ENCODE peak calls at places on chromosomes 11 and 22, in nine cellular contexts. One of them, this sample, is unnamed. For H3K27me3, H3K9me3 and H3K4me1, the result is how much of the 10 kb centered on the place peaks cover.

GRCh38 chr11:76604081-76604601 is 66.4 kb downstream of the LRRC32 start:
- DNase-seq in CD8-positive, alpha-beta T cell: peak
- DNase-seq in left lung: no peak
- DNase-seq in keratinocyte: no peak
- DNase-seq in CD8-positive, alpha-beta memory T cell: no peak
- DNase-seq in H1: peak
- DNase-seq in aorta: peak
- DNase-seq in neural progenitor cell: no peak
- DNase-seq in HepG2: no peak
- DNase-seq in this sample: no peak

GRCh38 chr11:123707606-123708205 is 33.8 kb downstream of the ZNF202 start:
- DNase-seq in left lung: peak
- DNase-seq in neural progenitor cell: peak
- DNase-seq in CD8-positive, alpha-beta T cell: peak
- DNase-seq in H1: peak
- DNase-seq in HepG2: peak
- DNase-seq in CD8-positive, alpha-beta memory T cell: peak
- DNase-seq in aorta: no peak
- DNase-seq in keratinocyte: peak
- DNase-seq in this sample: no peak

GRCh38 chr11:64233913-64234839 is at the start of gene VEGFB:
- DNase-seq in HepG2: no peak
- DNase-seq in keratinocyte: no peak
- DNase-seq in H1: peak
- DNase-seq in CD8-positive, alpha-beta T cell: peak
- DNase-seq in aorta: peak
- DNase-seq in CD8-positive, alpha-beta memory T cell: peak
- DNase-seq in neural progenitor cell: peak
- DNase-seq in left lung: peak
- DNase-seq in this sample: peak

GRCh38 chr11:1570896-1571759 is 943 bp downstream of the DUSP8 start:
- DNase-seq in CD8-positive, alpha-beta T cell: peak
- DNase-seq in aorta: peak
- DNase-seq in H1: peak
- DNase-seq in CD8-positive, alpha-beta memory T cell: peak
- DNase-seq in left lung: peak
- DNase-seq in neural progenitor cell: peak
- DNase-seq in keratinocyte: no peak
- DNase-seq in HepG2: no peak
- DNase-seq in this sample: no peak

GRCh38 chr22:26548303-26548702 is 36.0 kb upstream of the TFIP11 start:
- DNase-seq in CD8-positive, alpha-beta T cell: no peak
- DNase-seq in HepG2: no peak
- DNase-seq in neural progenitor cell: no peak
- DNase-seq in H1: no peak
- DNase-seq in aorta: no peak
- DNase-seq in keratinocyte: no peak
- DNase-seq in left lung: no peak
- DNase-seq in CD8-positive, alpha-beta memory T cell: no peak
- DNase-seq in this sample: no peak

GRCh38 chr11:112453601-112454577 is 193.2 kb upstream of the PLET1 start:
- DNase-seq in CD8-positive, alpha-beta memory T cell: peak
- DNase-seq in keratinocyte: no peak
- DNase-seq in H1: peak
- DNase-seq in CD8-positive, alpha-beta T cell: no peak
- DNase-seq in HepG2: peak
- DNase-seq in neural progenitor cell: peak
- DNase-seq in left lung: no peak
- DNase-seq in aorta: peak
- DNase-seq in this sample: peak

GRCh38 chr11:70124321-70125061 is 46.4 kb downstream of the ANO1 start:
- DNase-seq in aorta: peak
- DNase-seq in H1: no peak
- DNase-seq in neural progenitor cell: no peak
- DNase-seq in keratinocyte: no peak
- DNase-seq in HepG2: no peak
- DNase-seq in left lung: no peak
- DNase-seq in CD8-positive, alpha-beta T cell: no peak
- DNase-seq in CD8-positive, alpha-beta memory T cell: no peak
- DNase-seq in this sample: no peak

GRCh38 chr22:36728505-36728904 is 25.0 kb upstream of the CACNG2 start:
- DNase-seq in CD8-positive, alpha-beta T cell: no peak
- DNase-seq in H1: no peak
- DNase-seq in CD8-positive, alpha-beta memory T cell: no peak
- DNase-seq in neural progenitor cell: no peak
- DNase-seq in aorta: no peak
- DNase-seq in left lung: no peak
- DNase-seq in keratinocyte: no peak
- DNase-seq in HepG2: no peak
- DNase-seq in this sample: no peak

GRCh38 chr22:36331306-36331911 is 56.4 kb downstream of the MYH9 start:
- DNase-seq in CD8-positive, alpha-beta memory T cell: peak
- DNase-seq in CD8-positive, alpha-beta T cell: peak
- DNase-seq in H1: no peak
- DNase-seq in neural progenitor cell: no peak
- DNase-seq in aorta: peak
- DNase-seq in left lung: peak
- DNase-seq in keratinocyte: peak
- DNase-seq in HepG2: peak
- DNase-seq in this sample: peak

GRCh38 chr11:34583818-34584217 is 37.1 kb upstream of the EHF start:
- DNase-seq in left lung: no peak
- DNase-seq in aorta: no peak
- DNase-seq in CD8-positive, alpha-beta T cell: no peak
- DNase-seq in keratinocyte: no peak
- DNase-seq in neural progenitor cell: no peak
- DNase-seq in HepG2: no peak
- DNase-seq in CD8-positive, alpha-beta memory T cell: no peak
- DNase-seq in H1: no peak
- DNase-seq in this sample: no peak

GRCh38 chr22:45008853-45009751 is 703 bp downstream of the PHF21B start:
- DNase-seq in H1: no peak
- DNase-seq in neural progenitor cell: peak
- DNase-seq in left lung: no peak
- DNase-seq in HepG2: no peak
- DNase-seq in CD8-positive, alpha-beta memory T cell: no peak
- DNase-seq in aorta: no peak
- DNase-seq in CD8-positive, alpha-beta T cell: no peak
- DNase-seq in keratinocyte: no peak
- DNase-seq in this sample: no peak

GRCh38 chr22:45010532-45010900 is 711 bp upstream of the PHF21B start:
- DNase-seq in CD8-positive, alpha-beta T cell: no peak
- DNase-seq in neural progenitor cell: no peak
- DNase-seq in left lung: no peak
- DNase-seq in HepG2: no peak
- DNase-seq in keratinocyte: no peak
- DNase-seq in aorta: no peak
- DNase-seq in H1: no peak
- DNase-seq in CD8-positive, alpha-beta memory T cell: no peak
- DNase-seq in this sample: peak

GRCh38 chr22:45007247-45007945 is 2.4 kb downstream of the PHF21B start:
- DNase-seq in aorta: no peak
- DNase-seq in neural progenitor cell: peak
- DNase-seq in left lung: no peak
- DNase-seq in H1: peak
- DNase-seq in keratinocyte: no peak
- DNase-seq in CD8-positive, alpha-beta memory T cell: no peak
- DNase-seq in CD8-positive, alpha-beta T cell: no peak
- DNase-seq in HepG2: no peak
- DNase-seq in this sample: no peak

GRCh38 chr22:45007946-45008852 is 1.6 kb downstream of the PHF21B start:
- DNase-seq in left lung: no peak
- DNase-seq in aorta: no peak
- DNase-seq in keratinocyte: no peak
- DNase-seq in H1: peak
- DNase-seq in neural progenitor cell: peak
- DNase-seq in CD8-positive, alpha-beta T cell: no peak
- DNase-seq in CD8-positive, alpha-beta memory T cell: no peak
- DNase-seq in HepG2: no peak
- DNase-seq in this sample: no peak

GRCh38 chr22:45009881-45010531 is at the start of gene PHF21B:
- DNase-seq in CD8-positive, alpha-beta T cell: no peak
- DNase-seq in neural progenitor cell: peak
- DNase-seq in keratinocyte: no peak
- DNase-seq in H1: peak
- DNase-seq in HepG2: no peak
- DNase-seq in left lung: no peak
- DNase-seq in aorta: no peak
- DNase-seq in CD8-positive, alpha-beta memory T cell: no peak
- DNase-seq in this sample: peak
- H3K27me3 ChIP-seq in CD8-positive, alpha-beta T cell: under half
- H3K27me3 ChIP-seq in neural progenitor cell: under half
- H3K27me3 ChIP-seq in keratinocyte: half or more
- H3K27me3 ChIP-seq in H1: under half
- H3K27me3 ChIP-seq in HepG2: under half
- H3K27me3 ChIP-seq in left lung: half or more
- H3K27me3 ChIP-seq in aorta: under half
- H3K27me3 ChIP-seq in CD8-positive, alpha-beta memory T cell: under half
- H3K27me3 ChIP-seq in this sample: under half

GRCh38 chr22:30036656-30037055 is 43.6 kb upstream of the HORMAD2 start:
- DNase-seq in H1: no peak
- DNase-seq in aorta: no peak
- DNase-seq in left lung: no peak
- DNase-seq in CD8-positive, alpha-beta memory T cell: no peak
- DNase-seq in keratinocyte: no peak
- DNase-seq in HepG2: peak
- DNase-seq in CD8-positive, alpha-beta T cell: no peak
- DNase-seq in neural progenitor cell: no peak
- DNase-seq in this sample: peak
- H3K9me3 ChIP-seq in H1: under half
- H3K9me3 ChIP-seq in aorta: under half
- H3K9me3 ChIP-seq in left lung: under half
- H3K9me3 ChIP-seq in CD8-positive, alpha-beta memory T cell: under half
- H3K9me3 ChIP-seq in keratinocyte: under half
- H3K9me3 ChIP-seq in HepG2: under half
- H3K9me3 ChIP-seq in CD8-positive, alpha-beta T cell: under half
- H3K9me3 ChIP-seq in neural progenitor cell: under half
- H3K9me3 ChIP-seq in this sample: under half

GRCh38 chr22:39534591-39535301 is 2.2 kb upstream of the RPS19BP1 start:
- DNase-seq in neural progenitor cell: peak
- DNase-seq in CD8-positive, alpha-beta memory T cell: peak
- DNase-seq in keratinocyte: no peak
- DNase-seq in H1: peak
- DNase-seq in left lung: peak
- DNase-seq in aorta: peak
- DNase-seq in CD8-positive, alpha-beta T cell: peak
- DNase-seq in HepG2: peak
- DNase-seq in this sample: peak

GRCh38 chr22:39534092-39534506 is 1.6 kb upstream of the RPS19BP1 start:
- DNase-seq in CD8-positive, alpha-beta memory T cell: no peak
- DNase-seq in aorta: no peak
- DNase-seq in HepG2: peak
- DNase-seq in keratinocyte: no peak
- DNase-seq in CD8-positive, alpha-beta T cell: no peak
- DNase-seq in left lung: no peak
- DNase-seq in H1: no peak
- DNase-seq in neural progenitor cell: no peak
- DNase-seq in this sample: no peak

GRCh38 chr22:39530136-39530535 is 2.4 kb downstream of the RPS19BP1 start:
- DNase-seq in keratinocyte: no peak
- DNase-seq in aorta: no peak
- DNase-seq in HepG2: no peak
- DNase-seq in H1: no peak
- DNase-seq in CD8-positive, alpha-beta memory T cell: no peak
- DNase-seq in neural progenitor cell: no peak
- DNase-seq in left lung: no peak
- DNase-seq in CD8-positive, alpha-beta T cell: no peak
- DNase-seq in this sample: no peak

GRCh38 chr22:39530692-39531331 is 1.7 kb downstream of the RPS19BP1 start:
- DNase-seq in CD8-positive, alpha-beta T cell: no peak
- DNase-seq in H1: no peak
- DNase-seq in CD8-positive, alpha-beta memory T cell: peak
- DNase-seq in aorta: no peak
- DNase-seq in keratinocyte: no peak
- DNase-seq in neural progenitor cell: peak
- DNase-seq in left lung: no peak
- DNase-seq in HepG2: peak
- DNase-seq in this sample: peak

DNA sequence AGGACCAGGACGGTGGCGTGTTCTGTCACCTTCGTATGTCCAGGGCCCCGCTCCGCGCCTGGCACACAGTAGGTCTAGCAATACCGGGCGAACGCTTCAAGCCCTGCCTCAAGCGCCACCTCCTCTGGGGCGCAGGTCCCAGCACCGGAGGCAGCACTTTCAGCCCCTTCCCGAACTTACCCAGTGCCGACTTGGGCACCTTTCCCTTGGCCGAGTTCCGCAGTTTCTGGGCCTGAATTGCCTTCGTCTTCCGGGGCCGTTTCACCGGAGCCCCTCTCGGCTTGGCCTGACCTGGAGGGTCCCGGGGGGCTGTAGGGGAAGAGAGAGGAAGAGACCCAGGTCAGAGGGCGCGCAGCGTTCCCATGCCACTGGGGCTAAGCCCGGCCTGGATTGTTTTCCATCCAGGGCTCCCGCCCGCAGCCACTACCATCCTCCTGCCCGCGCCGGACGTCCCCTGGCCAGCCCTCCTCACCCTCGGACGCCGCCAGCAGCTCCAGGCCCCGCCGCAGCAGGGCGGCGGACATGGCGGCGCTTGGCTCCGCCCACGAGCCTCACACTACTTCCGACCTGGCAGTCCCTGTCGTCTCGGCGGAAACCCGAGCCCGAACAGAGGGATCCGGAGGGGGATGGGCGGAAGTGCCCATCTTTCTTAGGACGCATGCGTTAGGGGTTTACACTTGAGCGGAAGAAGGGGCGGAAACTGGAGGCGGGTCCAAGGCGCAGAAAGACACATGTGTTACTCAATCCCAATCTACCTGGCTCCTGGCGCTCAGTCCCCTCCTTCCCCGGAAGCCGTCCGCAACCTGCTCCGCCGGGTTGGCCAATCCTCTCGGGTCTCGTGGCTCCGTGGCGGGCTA is at the start of gene RPS19BP1:
- DNase-seq in aorta: peak
- DNase-seq in neural progenitor cell: peak
- DNase-seq in left lung: peak
- DNase-seq in CD8-positive, alpha-beta memory T cell: peak
- DNase-seq in CD8-positive, alpha-beta T cell: peak
- DNase-seq in keratinocyte: peak
- DNase-seq in HepG2: peak
- DNase-seq in H1: peak
- DNase-seq in this sample: peak
- H3K4me1 ChIP-seq in aorta: under half
- H3K4me1 ChIP-seq in neural progenitor cell: under half
- H3K4me1 ChIP-seq in left lung: under half
- H3K4me1 ChIP-seq in CD8-positive, alpha-beta memory T cell: half or more
- H3K4me1 ChIP-seq in CD8-positive, alpha-beta T cell: half or more
- H3K4me1 ChIP-seq in keratinocyte: under half
- H3K4me1 ChIP-seq in HepG2: half or more
- H3K4me1 ChIP-seq in H1: under half
- H3K4me1 ChIP-seq in this sample: under half

DNA sequence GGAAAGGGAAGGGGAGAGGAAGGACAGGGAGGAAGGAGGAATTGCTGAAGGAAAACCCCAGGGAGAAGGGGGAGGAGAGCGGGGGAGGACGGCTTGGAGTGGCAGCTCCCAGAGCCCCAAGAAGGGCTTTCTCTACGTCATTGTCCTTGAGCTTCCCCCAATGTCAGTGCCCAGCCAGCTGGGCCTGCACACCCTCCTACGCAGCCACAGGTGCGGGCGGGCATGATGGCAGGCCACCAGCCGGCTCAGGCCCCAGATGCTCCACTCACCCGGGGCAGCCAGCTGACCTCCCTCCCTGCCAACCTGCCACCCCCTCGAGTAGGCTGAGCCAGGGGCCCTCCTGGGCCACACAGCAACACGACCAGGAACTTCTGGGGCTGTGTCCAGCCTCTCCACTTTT is 11.2 kb downstream of the SYT7 start:
- DNase-seq in left lung: no peak
- DNase-seq in keratinocyte: no peak
- DNase-seq in neural progenitor cell: no peak
- DNase-seq in aorta: no peak
- DNase-seq in CD8-positive, alpha-beta T cell: no peak
- DNase-seq in H1: no peak
- DNase-seq in CD8-positive, alpha-beta memory T cell: no peak
- DNase-seq in HepG2: no peak
- DNase-seq in this sample: no peak
- H3K27me3 ChIP-seq in left lung: under half
- H3K27me3 ChIP-seq in keratinocyte: under half
- H3K27me3 ChIP-seq in neural progenitor cell: under half
- H3K27me3 ChIP-seq in aorta: under half
- H3K27me3 ChIP-seq in CD8-positive, alpha-beta T cell: under half
- H3K27me3 ChIP-seq in H1: under half
- H3K27me3 ChIP-seq in CD8-positive, alpha-beta memory T cell: under half
- H3K27me3 ChIP-seq in HepG2: under half
- H3K27me3 ChIP-seq in this sample: under half